ENCODE peak calls at places on chromosomes 6 and 20, in four cellular contexts. H, O, K and I are unnamed samples.

GRCh38 chr6:4021862-4022715 is 56.8 kb downstream of the FAM217A start:
- DNase-seq in O (peak), K (no peak), H (peak), I (no peak)

GRCh38 chr20:60484316-60484715 is 526.1 kb downstream of the CDH26 start:
- DNase-seq in H (no peak), K (no peak), O (no peak), I (no peak)

GRCh38 chr6:136956590-136957573 is 34.8 kb downstream of the SLC35D3 start:
- DNase-seq in H (no peak), O (no peak), K (peak), I (peak)

GRCh38 chr20:33602826-33603590 is 59.1 kb upstream of the C20orf144 start:
- DNase-seq in K (no peak), H (no peak), O (peak), I (no peak)

GRCh38 chr6:91352285-91352684 is 765.4 kb upstream of the MAP3K7 start:
- DNase-seq in K (no peak), H (no peak), O (no peak), I (no peak)

GRCh38 chr6:10487668-10488327 is 33.4 kb upstream of the GCNT2 start:
- DNase-seq in O (no peak), H (no peak), K (peak), I (peak)

GRCh38 chr6:43040542-43041257 is 13.0 kb downstream of the CUL7 start:
- DNase-seq in K (no peak), O (no peak), H (no peak), I (no peak)

GRCh38 chr6:46648869-46649488 is 3.6 kb downstream of the CYP39A1 start:
- DNase-seq in H (no peak), O (peak), K (no peak), I (no peak)

GRCh38 chr6:157570752-157571151 is 189.8 kb downstream of the ZDHHC14 start:
- DNase-seq in H (no peak), O (peak), K (no peak), I (no peak)

GRCh38 chr20:47293524-47294157 is 62.9 kb downstream of the ZMYND8 start:
- DNase-seq in H (no peak), K (no peak), O (no peak), I (no peak)

GRCh38 chr6:437042-437402 is 45.5 kb downstream of the IRF4 start:
- DNase-seq in O (no peak), K (peak), H (no peak), I (no peak)
- TF ChIP-seq FOXJ3 in O (no peak), K (no peak), H (no peak), I (no peak)

DNA sequence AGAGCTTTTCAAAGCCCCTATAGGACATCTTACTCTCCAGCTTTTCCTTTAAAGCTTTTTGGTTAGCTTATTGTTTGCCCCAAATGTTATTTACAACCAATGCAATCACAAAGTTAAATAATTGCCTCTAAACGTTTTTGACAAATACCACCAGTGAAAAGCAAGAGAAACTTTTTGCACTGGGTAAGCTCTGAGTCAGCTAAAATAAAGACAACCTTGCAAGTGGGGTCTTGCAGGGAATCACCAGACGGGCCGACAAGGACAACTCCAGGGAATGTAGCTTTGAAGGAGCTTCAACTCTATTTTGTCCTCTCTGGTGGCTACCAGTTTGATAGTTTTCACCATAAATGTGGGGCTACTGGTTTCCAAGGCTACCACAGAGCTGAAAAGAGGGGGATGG is 14.7 kb upstream of the PSMF1 start:
- DNase-seq in O (no peak), K (no peak), H (no peak), I (no peak)
- TF ChIP-seq FOXJ3 in O (no peak), K (no peak), H (no peak), I (no peak)

GRCh38 chr6:166008441-166009369 is 158.9 kb downstream of the TBXT start:
- DNase-seq in O (no peak), K (peak), H (no peak), I (peak)
- TF ChIP-seq FOXJ3 in O (no peak), K (peak), H (no peak), I (no peak)

GRCh38 chr6:14086701-14087100 is 30.9 kb upstream of the CD83 start:
- DNase-seq in O (no peak), H (no peak), K (no peak), I (no peak)
- TF ChIP-seq FOXJ3 in O (no peak), H (no peak), K (no peak), I (no peak)

DNA sequence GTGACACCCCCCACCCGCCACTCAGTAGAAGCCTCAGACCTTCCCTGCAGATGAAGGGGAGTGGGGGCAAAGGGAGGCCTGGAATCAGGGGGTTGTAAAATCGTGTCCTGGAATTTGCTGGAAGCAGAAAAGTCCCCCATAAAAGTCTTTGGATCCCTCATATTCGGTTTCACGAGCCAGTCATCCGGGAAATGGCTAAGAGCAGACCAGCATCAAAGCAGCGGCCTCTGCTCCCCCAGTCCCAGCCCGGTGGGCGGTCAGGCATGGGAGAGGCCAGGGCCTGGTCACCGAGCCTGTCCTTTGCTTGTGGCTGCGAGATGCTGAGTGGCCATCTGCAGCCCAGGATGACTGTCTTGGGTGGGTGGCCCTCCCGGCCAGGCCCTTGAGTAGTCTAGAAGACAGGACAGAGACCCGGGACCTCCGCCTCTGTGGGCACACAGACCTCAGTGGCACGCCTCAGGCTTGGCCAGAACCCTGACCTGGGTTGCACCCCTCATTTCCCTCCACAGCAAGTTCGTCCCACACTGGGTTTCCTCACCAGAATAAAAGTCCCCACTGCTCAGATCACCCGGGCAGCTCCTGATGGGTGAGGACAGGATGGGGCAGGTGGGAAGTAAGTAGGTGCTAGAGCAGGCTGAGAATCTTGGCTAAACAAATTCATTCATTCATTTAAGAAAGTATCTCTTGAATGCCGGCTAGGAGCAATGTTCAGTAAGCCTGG is 172.1 kb downstream of the BMP7 start:
- DNase-seq in H (no peak), O (no peak), K (no peak), I (no peak)
- TF ChIP-seq FOXJ3 in H (no peak), O (no peak), K (no peak), I (no peak)